ENCODE peak calls at places on chromosomes 2 and 18, in six cellular contexts. F is HepG2, Z is K562, C is endothelial cell of umbilical vein, X is A549, V is GM12878. G is an unnamed sample.

GRCh38 chr18:37710731-37711130 is 145.1 kb upstream of the CELF4 start:
- DNase-seq in F (no peak), Z (no peak), C (no peak), X (no peak), V (no peak), G (no peak)

GRCh38 chr18:45054595-45054994 is 373.9 kb downstream of the SETBP1 start:
- DNase-seq in F (no peak), Z (no peak), C (no peak), X (no peak), V (no peak), G (peak)

GRCh38 chr18:49814147-49814499 is 790 bp upstream of the ACAA2 start:
- DNase-seq in F (peak), Z (peak), C (peak), X (peak), V (no peak), G (peak)

GRCh38 chr2:197209742-197210408 is 100.7 kb downstream of the ANKRD44 start:
- DNase-seq in F (no peak), Z (peak), C (no peak), X (no peak), V (peak), G (peak)

GRCh38 chr2:238380785-238381184 is 45.9 kb upstream of the ASB1 start:
- DNase-seq in F (no peak), Z (no peak), C (peak), X (no peak), V (no peak), G (no peak)

GRCh38 chr18:44897445-44898215 is 216.9 kb downstream of the SETBP1 start:
- DNase-seq in F (no peak), Z (no peak), C (no peak), X (no peak), V (no peak), G (no peak)

GRCh38 chr2:120647487-120647886 is 88.2 kb upstream of the GLI2 start:
- DNase-seq in F (no peak), Z (no peak), C (no peak), X (no peak), V (no peak), G (no peak)

GRCh38 chr2:231123362-231123898 is 1.4 kb downstream of the HTR2B start:
- DNase-seq in F (peak), Z (no peak), C (peak), X (no peak), V (peak), G (no peak)

GRCh38 chr2:40346535-40347354 is 105.1 kb downstream of the SLC8A1 start:
- DNase-seq in F (no peak), Z (no peak), C (peak), X (no peak), V (peak), G (peak)

GRCh38 chr2:31379102-31379501 is 35.4 kb downstream of the XDH start:
- DNase-seq in F (no peak), Z (no peak), C (no peak), X (no peak), V (no peak), G (no peak)

GRCh38 chr2:38045811-38046210 is 30.1 kb downstream of the CYP1B1 start:
- DNase-seq in F (no peak), Z (no peak), C (no peak), X (no peak), V (no peak), G (no peak)

GRCh38 chr2:37894601-37895000 is 30.5 kb upstream of the RMDN2 start:
- DNase-seq in F (no peak), Z (no peak), C (no peak), X (no peak), V (no peak), G (no peak)

GRCh38 chr18:32424696-32425095 is 46.0 kb downstream of the GAREM1 start:
- DNase-seq in F (no peak), Z (no peak), C (no peak), X (no peak), V (no peak), G (no peak)

GRCh38 chr2:41941831-41942230 is 106.0 kb upstream of the PKDCC start:
- DNase-seq in F (no peak), Z (no peak), C (no peak), X (no peak), V (no peak), G (peak)

GRCh38 chr18:58276640-58277456 is 232.8 kb downstream of the NEDD4L start:
- DNase-seq in F (no peak), Z (no peak), C (no peak), X (no peak), V (no peak), G (no peak)
- TF ChIP-seq MYC in F (no peak), Z (no peak), C (no peak), X (no peak), V (no peak), G (no peak)

GRCh38 chr18:21598726-21599584 is 1.5 kb downstream of the ESCO1 start:
- DNase-seq in F (peak), Z (peak), C (no peak), X (no peak), V (no peak), G (peak)
- TF ChIP-seq CTCF in F (no peak), Z (no peak), C (no peak), X (no peak), V (no peak), G (no peak)

GRCh38 chr2:196208915-196209314 is 37.5 kb upstream of the STK17B start:
- DNase-seq in F (no peak), Z (no peak), C (no peak), X (no peak), V (no peak), G (no peak)

GRCh38 chr2:196201229-196201998 is 30.0 kb upstream of the STK17B start:
- DNase-seq in F (no peak), Z (no peak), C (peak), X (no peak), V (no peak), G (no peak)

GRCh38 chr2:196204991-196205766 is 33.8 kb upstream of the STK17B start:
- DNase-seq in F (no peak), Z (no peak), C (no peak), X (no peak), V (no peak), G (peak)

GRCh38 chr2:196205891-196206408 is 34.6 kb upstream of the STK17B start:
- DNase-seq in F (no peak), Z (no peak), C (peak), X (no peak), V (no peak), G (peak)

DNA sequence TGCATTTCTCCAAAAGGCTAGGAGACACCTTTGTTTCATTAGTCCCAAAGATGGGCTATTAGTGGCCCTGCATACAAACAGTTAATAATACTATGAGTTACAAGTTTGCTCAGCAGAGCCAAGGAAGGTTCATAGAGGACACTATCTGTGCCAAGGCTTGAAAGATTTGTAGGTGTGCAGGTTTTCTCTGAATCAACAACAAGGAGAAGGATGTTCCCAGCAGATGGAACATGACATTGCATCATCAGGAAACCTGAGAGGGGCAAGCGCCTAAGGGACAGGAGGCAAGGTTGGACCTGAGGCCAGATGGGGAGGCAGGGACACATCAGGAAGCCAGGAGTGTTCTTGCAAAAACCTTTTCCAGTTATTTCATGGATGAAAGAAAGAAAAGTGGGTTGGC is 35.4 kb upstream of the STK17B start:
- DNase-seq in F (no peak), Z (no peak), C (peak), X (no peak), V (no peak), G (no peak)
- TF ChIP-seq MAX in F (no peak), Z (no peak), C (no peak), X (no peak), V (no peak), G (no peak)

DNA sequence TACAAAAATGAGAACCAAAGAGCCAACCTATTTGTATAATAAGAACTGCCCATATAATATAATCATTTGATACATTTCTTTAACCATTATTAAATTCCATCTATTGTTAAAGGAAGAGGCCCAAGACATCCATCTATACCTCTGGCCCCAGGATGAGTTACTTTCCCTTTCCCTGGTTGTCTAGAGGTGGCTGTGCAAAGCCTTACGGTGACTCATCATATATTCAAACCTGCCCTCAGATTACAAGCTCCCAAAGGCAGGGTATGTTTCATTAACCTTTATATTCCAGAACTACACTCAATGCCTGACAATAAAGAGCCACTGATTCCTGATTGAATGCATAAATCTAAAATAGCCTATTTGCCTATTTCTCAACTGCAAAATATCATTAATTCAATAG is 105.8 kb upstream of the PID1 start:
- DNase-seq in F (no peak), Z (no peak), C (no peak), X (no peak), V (no peak), G (no peak)
- TF ChIP-seq MYC in F (no peak), Z (no peak), C (no peak), X (no peak), V (no peak), G (no peak)